ENCODE peak calls at places on chromosomes 6 and 20, in nine cellular contexts. A, V, T, O, C, B, Q, J and K are unnamed samples.

GRCh38 chr20:52003415-52003814 is 188.2 kb downstream of the ZFP64 start:
- DNase-seq in A (no peak), V (no peak), T (no peak), O (no peak), C (no peak), B (no peak), Q (no peak), J (no peak), K (no peak)

GRCh38 chr6:35474129-35474977 is 6.2 kb downstream of the RPL10A start:
- DNase-seq in A (no peak), V (no peak), T (no peak), O (no peak), C (no peak), B (no peak), Q (no peak), J (no peak), K (no peak)

GRCh38 chr6:25682324-25682723 is 30.3 kb downstream of the SCGN start:
- DNase-seq in A (no peak), V (no peak), T (no peak), O (no peak), C (no peak), B (no peak), Q (no peak), J (no peak), K (no peak)

GRCh38 chr6:143253630-143254029 is 192.9 kb downstream of the AIG1 start:
- DNase-seq in A (no peak), V (no peak), T (no peak), O (no peak), C (no peak), B (no peak), Q (no peak), J (no peak), K (no peak)

GRCh38 chr20:5908981-5909380 is 41.4 kb downstream of the TRMT6 start:
- DNase-seq in A (no peak), V (no peak), T (no peak), O (no peak), C (no peak), B (no peak), Q (no peak), J (no peak), K (no peak)

GRCh38 chr6:79438015-79438414 is 99.2 kb downstream of the LCA5 start:
- DNase-seq in A (peak; percentile 27), V (no peak), T (no peak), O (no peak), C (no peak), B (no peak), Q (no peak), J (no peak), K (no peak)

GRCh38 chr6:149289192-149289741 is 28.2 kb upstream of the TAB2 start:
- DNase-seq in A (no peak), V (no peak), T (no peak), O (no peak), C (no peak), B (peak; percentile 18), Q (no peak), J (no peak), K (no peak)

GRCh38 chr6:87297115-87297514 is 25.3 kb upstream of the SMIM8 start:
- DNase-seq in A (no peak), V (no peak), T (no peak), O (no peak), C (no peak), B (no peak), Q (no peak), J (no peak), K (no peak)

GRCh38 chr6:133532908-133533307 is 291.8 kb downstream of the EYA4 start:
- DNase-seq in A (no peak), V (no peak), T (no peak), O (no peak), C (no peak), B (no peak), Q (no peak), J (no peak), K (no peak)

GRCh38 chr6:88808381-88808780 is 155.0 kb downstream of the RNGTT start:
- DNase-seq in A (no peak), V (no peak), T (no peak), O (no peak), C (no peak), B (no peak), Q (no peak), J (no peak), K (no peak)

GRCh38 chr6:30227763-30228487 is 14.7 kb upstream of the TRIM26 start:
- DNase-seq in A (no peak), V (no peak), T (no peak), O (no peak), C (no peak), B (no peak), Q (no peak), J (no peak), K (no peak)

GRCh38 chr6:8436956-8437355 is 1.6 kb upstream of the SLC35B3 start:
- DNase-seq in A (no peak), V (no peak), T (no peak), O (no peak), C (no peak), B (no peak), Q (no peak), J (no peak), K (no peak)

GRCh38 chr6:25181923-25182322 is 97.3 kb upstream of the CARMIL1 start:
- DNase-seq in A (no peak), V (no peak), T (no peak), O (no peak), C (no peak), B (no peak), Q (no peak), J (no peak), K (no peak)

GRCh38 chr6:168983925-168984324 is 269.7 kb downstream of the THBS2 start:
- DNase-seq in A (no peak), V (no peak), T (no peak), O (no peak), C (no peak), B (no peak), Q (no peak), J (no peak), K (no peak)

GRCh38 chr6:170271771-170272314 is 19.0 kb downstream of the DLL1 start:
- DNase-seq in A (peak; percentile 34), V (no peak), T (no peak), O (peak; percentile 59), C (peak; percentile 84), B (no peak), Q (no peak), J (no peak), K (no peak)

GRCh38 chr20:17648306-17648646 is 33.8 kb downstream of the RRBP1 start:
- DNase-seq in A (no peak), V (no peak), T (no peak), O (no peak), C (no peak), B (no peak), Q (no peak), J (peak; percentile 68), K (no peak)

GRCh38 chr20:17693534-17694001 is 6.2 kb upstream of the BANF2 start:
- DNase-seq in A (no peak), V (no peak), T (no peak), O (no peak), C (no peak), B (no peak), Q (no peak), J (peak; percentile 35), K (no peak)

GRCh38 chr20:63498950-63499332 is at the start of gene EEF1A2:
- DNase-seq in A (no peak), V (peak; percentile 68), T (no peak), O (no peak), C (peak; percentile 91), B (no peak), Q (peak; percentile 60), J (peak; percentile 58), K (no peak)
- H3K4me1 ChIP-seq in A (peaks cover 9% of the 10 kb centered on the region), V (peaks cover 27% of the 10 kb centered on the region), T (peaks cover 4% of the 10 kb centered on the region), O (peaks cover 12% of the 10 kb centered on the region), C (peaks cover 22% of the 10 kb centered on the region), B (peaks cover 5% of the 10 kb centered on the region), Q (peaks cover 43% of the 10 kb centered on the region), J (peaks cover 33% of the 10 kb centered on the region), K (peaks cover 36% of the 10 kb centered on the region)

DNA sequence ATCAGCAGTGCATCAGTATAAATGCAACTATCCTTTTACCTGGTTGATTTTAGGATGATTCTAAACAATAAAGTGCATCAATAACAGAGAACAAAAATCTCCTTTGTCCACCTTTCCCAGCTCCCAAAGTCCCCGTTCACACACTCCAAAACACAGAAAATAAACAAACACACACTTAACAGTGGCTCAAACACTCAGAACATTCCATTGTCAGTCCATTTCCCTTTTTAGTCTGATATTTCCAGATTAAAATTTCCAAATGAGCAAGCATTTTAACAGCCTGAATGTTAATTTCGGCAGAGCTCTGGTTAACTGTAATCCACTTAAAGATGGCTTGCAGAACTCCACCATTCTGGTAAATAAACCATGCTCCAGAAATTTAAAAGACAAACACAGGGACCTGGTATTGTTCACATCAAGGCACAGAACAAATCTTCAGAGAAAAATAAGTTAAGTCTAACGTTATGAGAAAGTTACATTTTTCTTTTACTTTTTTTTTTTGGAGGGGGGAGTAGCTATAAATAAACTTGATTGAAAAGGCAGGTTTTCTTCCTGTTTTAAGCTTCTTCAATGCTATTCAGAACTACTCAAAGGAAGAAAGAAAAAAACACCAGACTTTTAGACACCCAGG is 100.8 kb downstream of the DST start:
- DNase-seq in A (no peak), V (no peak), T (no peak), O (no peak), C (no peak), B (peak; percentile 23), Q (no peak), J (no peak), K (no peak)
- TF ChIP-seq EP300 in A (no peak), V (no peak), T (no peak), O (no peak), C (no peak), B (no peak), Q (no peak), J (no peak), K (no peak)

DNA sequence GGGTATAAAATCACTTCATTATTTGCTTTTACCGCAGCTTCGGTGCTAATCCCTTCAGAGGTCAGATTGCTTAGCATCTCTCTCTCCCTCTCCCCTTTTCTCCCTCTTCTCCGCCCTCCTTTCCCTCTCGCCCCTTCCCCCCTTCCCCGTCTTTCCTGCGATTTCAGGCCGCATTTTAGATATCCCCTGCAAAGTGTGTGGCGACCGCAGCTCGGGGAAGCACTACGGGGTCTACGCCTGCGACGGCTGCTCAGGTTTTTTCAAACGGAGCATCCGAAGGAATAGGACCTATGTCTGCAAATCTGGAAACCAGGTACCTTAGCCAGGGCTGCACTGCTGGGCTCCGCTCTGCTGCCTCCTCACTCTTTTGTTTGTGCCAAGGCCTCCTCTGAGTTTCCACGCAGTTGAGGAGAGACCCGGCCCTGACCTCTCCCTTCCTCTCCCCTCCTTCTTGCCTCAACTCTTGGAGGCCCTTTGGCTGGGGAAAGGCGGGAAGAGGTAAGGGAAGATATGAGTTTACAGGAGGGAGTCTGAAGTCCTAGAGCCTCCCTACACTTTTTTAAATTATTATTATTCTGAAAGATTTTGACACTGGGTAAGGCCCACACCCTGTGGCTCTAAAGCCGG is 5.6 kb downstream of the NR2E1 start:
- DNase-seq in A (no peak), V (no peak), T (no peak), O (no peak), C (no peak), B (no peak), Q (no peak), J (no peak), K (no peak)
- H3K4me1 ChIP-seq in A (peaks cover 36% of the 10 kb centered on the region), V (no peaks in the 10 kb centered on the region), T (peaks cover 2% of the 10 kb centered on the region), O (peaks cover 63% of the 10 kb centered on the region), C (peaks cover 50% of the 10 kb centered on the region), B (peaks cover 26% of the 10 kb centered on the region), Q (peaks cover 71% of the 10 kb centered on the region), J (peaks cover 48% of the 10 kb centered on the region), K (peaks cover 57% of the 10 kb centered on the region)

DNA sequence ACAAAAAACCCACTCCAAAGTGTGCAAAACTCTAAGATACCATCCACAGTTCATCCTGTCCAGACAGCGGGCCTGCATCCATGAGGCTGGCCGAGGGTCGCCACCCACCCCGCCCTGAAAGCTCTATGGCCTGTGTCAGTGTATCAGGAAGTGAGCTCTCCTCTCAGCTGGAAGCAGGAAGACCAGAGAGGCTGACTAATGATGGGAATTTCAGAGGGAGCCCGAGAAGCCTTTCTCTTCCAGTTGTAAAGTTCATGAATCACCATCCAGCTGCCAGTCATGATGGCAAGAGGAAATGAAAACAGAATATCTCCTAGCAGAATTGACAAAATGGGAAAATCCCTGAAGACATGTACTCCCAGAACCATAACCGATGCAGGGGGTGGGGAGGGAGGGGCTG is 109.6 kb upstream of the RPS6KA2 start:
- DNase-seq in A (no peak), V (peak; percentile 28), T (no peak), O (no peak), C (no peak), B (no peak), Q (no peak), J (no peak), K (no peak)
- TF ChIP-seq EP300 in A (no peak), V (no peak), T (no peak), O (no peak), C (no peak), B (no peak), Q (no peak), J (no peak), K (no peak)